ENCODE peak calls at places on chromosome 9, in four cellular contexts. F, N, B and K are unnamed samples.

GRCh38 chr9:110440161-110440560 is 102.5 kb upstream of the TXNDC8 start:
- DNase-seq in F (no peak), B (no peak), N (no peak), K (no peak)

GRCh38 chr9:77864096-77864889 is 167.3 kb downstream of the GNAQ start:
- DNase-seq in N (no peak), B (no peak), F (no peak), K (no peak)

GRCh38 chr9:82490019-82490499 is 501.5 kb downstream of the SPATA31D1 start:
- DNase-seq in F (no peak), B (no peak), N (no peak), K (no peak)

GRCh38 chr9:137286980-137287383 is 9.5 kb downstream of the TOR4A start:
- DNase-seq in N (peak), B (peak), F (peak), K (peak)

GRCh38 chr9:121538221-121538620 is 38.6 kb upstream of the GGTA1 start:
- DNase-seq in N (no peak), B (no peak), F (no peak), K (no peak)

GRCh38 chr9:1604942-1605560 is 410.1 kb upstream of the SMARCA2 start:
- DNase-seq in N (no peak), B (no peak), F (no peak), K (peak)

GRCh38 chr9:108273988-108274387 is 581.8 kb downstream of the ACTL7B start:
- DNase-seq in F (no peak), N (no peak), B (no peak), K (no peak)

GRCh38 chr9:123453904-123454321 is 97.9 kb downstream of the CRB2 start:
- DNase-seq in N (peak), B (no peak), F (no peak), K (no peak)

GRCh38 chr9:79630521-79631403 is 59.0 kb downstream of the TLE4 start:
- DNase-seq in F (no peak), N (no peak), B (no peak), K (no peak)

GRCh38 chr9:14692918-14693861 is at the start of gene ZDHHC21:
- DNase-seq in B (peak), F (peak), N (peak), K (peak)

GRCh38 chr9:27491164-27491563 is 32.9 kb upstream of the IFNK start:
- DNase-seq in B (no peak), N (no peak), F (no peak), K (no peak)

GRCh38 chr9:75235632-75236031 is 147.3 kb downstream of the OSTF1 start:
- DNase-seq in F (no peak), N (peak), B (no peak), K (no peak)

GRCh38 chr9:15606667-15607472 is 54.0 kb downstream of the CCDC171 start:
- DNase-seq in F (peak), N (peak), B (peak), K (peak)

GRCh38 chr9:1869843-1870242 is 145.3 kb upstream of the SMARCA2 start:
- DNase-seq in B (no peak), N (no peak), F (peak), K (peak)

GRCh38 chr9:123091459-123091858 is 58.0 kb downstream of the GPR21 start:
- DNase-seq in N (no peak), F (no peak), B (no peak), K (no peak)

GRCh38 chr9:133032171-133032570 is 1.4 kb downstream of the GTF3C5 start:
- DNase-seq in N (no peak), B (no peak), F (no peak), K (no peak)

GRCh38 chr9:101375546-101375945 is 9.3 kb downstream of the BAAT start:
- DNase-seq in F (no peak), N (no peak), B (no peak), K (no peak)

GRCh38 chr9:93003552-93004407 is 54.7 kb upstream of the SUSD3 start:
- DNase-seq in N (no peak), F (peak), B (peak), K (no peak)

GRCh38 chr9:94213513-94214124 is 45.5 kb upstream of the ZNF169 start:
- DNase-seq in F (peak), N (peak), B (peak), K (peak)

GRCh38 chr9:125440411-125440810 is 178.8 kb downstream of the GAPVD1 start:
- DNase-seq in B (no peak), F (no peak), N (peak), K (no peak)

GRCh38 chr9:89527084-89527483 is 29.2 kb upstream of the SEMA4D start:
- DNase-seq in N (no peak), B (no peak), F (peak), K (no peak)

GRCh38 chr9:133881671-133882381 is 110.3 kb downstream of the VAV2 start:
- DNase-seq in F (no peak), N (peak), B (peak), K (peak)

GRCh38 chr9:34675874-34676273 is 13.4 kb upstream of the CCL27 start:
- DNase-seq in N (no peak), B (no peak), F (no peak), K (no peak)

GRCh38 chr9:38417003-38417965 is 7.0 kb downstream of the IGFBPL1 start:
- DNase-seq in B (peak), N (peak), F (peak), K (no peak)

GRCh38 chr9:32344551-32345182 is 39.8 kb upstream of the ACO1 start:
- DNase-seq in B (no peak), F (no peak), N (no peak), K (no peak)

GRCh38 chr9:121938621-121939020 is 154.5 kb downstream of the TTLL11 start:
- DNase-seq in F (no peak), B (no peak), N (peak), K (no peak)

GRCh38 chr9:119793272-119793671 is 424.0 kb upstream of the BRINP1 start:
- DNase-seq in N (no peak), B (no peak), F (no peak), K (no peak)

GRCh38 chr9:126222363-126222834 is 104.2 kb upstream of the MVB12B start:
- DNase-seq in N (no peak), B (no peak), F (no peak), K (no peak)

GRCh38 chr9:13113751-13114150 is 165.7 kb downstream of the MPDZ start:
- DNase-seq in F (no peak), N (no peak), B (no peak), K (no peak)

GRCh38 chr9:129501771-129502324 is 119.1 kb downstream of the C9orf50 start:
- DNase-seq in B (no peak), F (no peak), N (no peak), K (no peak)

GRCh38 chr9:131281119-131281965 is 5.0 kb upstream of the FAM78A start:
- DNase-seq in B (no peak), F (no peak), N (no peak), K (no peak)

GRCh38 chr9:97508852-97509251 is 7.4 kb downstream of the TMOD1 start:
- DNase-seq in N (no peak), B (no peak), F (no peak), K (no peak)

GRCh38 chr9:132114102-132114707 is 34.5 kb upstream of the MED27 start:
- DNase-seq in F (peak), N (no peak), B (no peak), K (no peak)

GRCh38 chr9:126478216-126478981 is 135.3 kb upstream of the LMX1B start:
- DNase-seq in F (no peak), N (no peak), B (no peak), K (no peak)

GRCh38 chr9:93252116-93252780 is 68.3 kb downstream of the WNK2 start:
- DNase-seq in B (no peak), N (no peak), F (no peak), K (no peak)